ENCODE peak calls at places on chromosomes 3 and 15, in five cellular contexts. E is adipocyte, H is natural killer cell, B is GM10248, D is SJSA1. T is an unnamed sample.

GRCh38 chr3:49553690-49554634 is at the start of gene BSN:
- DNase-seq in D (peak; percentile 88), H (peak; percentile 84), E (peak; percentile 96), B (peak; percentile 99), T (peak; percentile 80)

GRCh38 chr3:20320489-20320888 is 134.5 kb upstream of the SGO1 start:
- DNase-seq in D (no peak), B (no peak), H (no peak), E (no peak), T (no peak)

GRCh38 chr3:106386050-106386449 is 517.2 kb upstream of the CBLB start:
- DNase-seq in H (no peak), D (no peak), B (no peak), E (no peak), T (no peak)

GRCh38 chr3:98259707-98260106 is 4.3 kb upstream of the OR5H6 start:
- DNase-seq in E (no peak), H (no peak), B (no peak), D (no peak), T (no peak)

GRCh38 chr3:176155012-176155411 is 1042.3 kb downstream of the TBL1XR1 start:
- DNase-seq in H (no peak), D (no peak), E (no peak), B (no peak), T (peak; percentile 25)

GRCh38 chr3:119636891-119637611 is 23.3 kb downstream of the POPDC2 start:
- DNase-seq in D (no peak), B (no peak), E (no peak), H (no peak), T (no peak)

GRCh38 chr15:62083168-62084154 is 16.7 kb downstream of the C2CD4A start:
- DNase-seq in B (no peak), H (no peak), D (no peak), E (no peak), T (no peak)

GRCh38 chr3:24387493-24387892 is 107.2 kb downstream of the THRB start:
- DNase-seq in D (no peak), E (peak; percentile 24), B (no peak), H (no peak), T (no peak)

GRCh38 chr15:77036537-77037474 is 34.1 kb downstream of the TSPAN3 start:
- DNase-seq in E (no peak), B (peak; percentile 13), D (peak; percentile 41), H (no peak), T (no peak)

GRCh38 chr15:28943146-28943545 is 57.4 kb downstream of the APBA2 start:
- DNase-seq in D (peak; percentile 24), E (no peak), H (no peak), B (peak; percentile 10), T (no peak)

GRCh38 chr3:195061756-195062655 is 209.0 kb downstream of the XXYLT1 start:
- DNase-seq in B (no peak), H (no peak), D (no peak), E (no peak), T (no peak)

GRCh38 chr3:153350420-153350819 is 188.4 kb downstream of the RAP2B start:
- DNase-seq in D (no peak), H (no peak), E (peak; percentile 71), B (no peak), T (no peak)

GRCh38 chr3:64157150-64158035 is 67.9 kb downstream of the PRICKLE2 start:
- DNase-seq in H (no peak), D (no peak), B (no peak), E (no peak), T (peak; percentile 41)

GRCh38 chr3:21142949-21143348 is 608.1 kb downstream of the ZNF385D start:
- DNase-seq in D (no peak), E (no peak), H (no peak), B (no peak), T (no peak)

GRCh38 chr3:31106204-31106603 is 211.7 kb upstream of the GADL1 start:
- DNase-seq in H (no peak), B (no peak), E (peak; percentile 41), D (no peak), T (no peak)

GRCh38 chr3:60599586-60599985 is 651.7 kb downstream of the FHIT start:
- DNase-seq in D (no peak), H (no peak), E (no peak), B (no peak), T (no peak)

GRCh38 chr15:64687167-64688085 is 88.0 kb downstream of the RBPMS2 start:
- DNase-seq in B (no peak), E (no peak), D (no peak), H (no peak), T (no peak)

GRCh38 chr15:31171731-31172130 is 70.2 kb upstream of the TRPM1 start:
- DNase-seq in E (no peak), B (peak; percentile 16), H (no peak), D (no peak), T (no peak)

GRCh38 chr3:167978071-167978470 is 117.7 kb downstream of the GOLIM4 start:
- DNase-seq in E (no peak), D (no peak), H (no peak), B (no peak), T (peak; percentile 79)

GRCh38 chr3:111667621-111668239 is 72.6 kb upstream of the ZBED2 start:
- DNase-seq in B (peak; percentile 61), H (peak; percentile 46), D (no peak), E (peak; percentile 36), T (peak; percentile 35)

GRCh38 chr3:190258634-190259033 is 63.6 kb downstream of the CLDN1 start:
- DNase-seq in B (no peak), E (peak; percentile 17), D (no peak), H (no peak), T (no peak)

GRCh38 chr3:99825239-99825638 is 7.6 kb downstream of the CMSS1 start:
- DNase-seq in D (no peak), E (peak; percentile 39), H (no peak), B (no peak), T (no peak)

GRCh38 chr3:67384790-67385397 is 269.5 kb downstream of the SUCLG2 start:
- DNase-seq in B (peak; percentile 22), D (no peak), H (no peak), E (peak; percentile 22), T (peak; percentile 10)

GRCh38 chr3:124292329-124292728 is 300.4 kb upstream of the ROPN1 start:
- DNase-seq in D (no peak), B (no peak), E (no peak), H (no peak), T (no peak)

GRCh38 chr15:58403581-58403980 is 28.2 kb upstream of the LIPC start:
- DNase-seq in E (no peak), B (no peak), D (no peak), H (no peak), T (no peak)

GRCh38 chr15:77830041-77830440 is 197.3 kb upstream of the LINGO1 start:
- DNase-seq in H (no peak), B (no peak), D (no peak), E (peak; percentile 22), T (peak; percentile 4)

GRCh38 chr3:58536501-58537411 is at the start of gene ACOX2:
- DNase-seq in H (no peak), E (no peak), D (no peak), B (no peak), T (peak; percentile 67)

GRCh38 chr3:157201648-157202278 is 41.8 kb upstream of the CCNL1 start:
- DNase-seq in H (no peak), B (peak; percentile 60), E (peak; percentile 75), D (no peak), T (no peak)

T was measured in mucosa of descending colon.